ENCODE peak calls at places on chromosomes 6 and 20, in ten cellular contexts. I is H4; D is activated CD8-positive, alpha-beta memory T cell treated with anti-CD3 and anti-CD28 coated beads for 1 hour; V is iris pigment epithelial cell; Q is NCI-H1105; Y is DMS153; A is brain microvascular endothelial cell; J is retinal pigment epithelial cell; B is KG1; Z is HEK293T. S is an unnamed sample.
A peak's percentile ranks its signal among the peaks of the same experiment; 100 is the strongest.

GRCh38 chr6:135258970-135259369 is 77.9 kb downstream of the MYB start:
- DNase-seq in I (no peak), D (no peak), V (no peak), Q (no peak), Y (no peak), A (no peak), J (no peak), B (no peak), Z (no peak), S (no peak)

GRCh38 chr6:168439791-168440491 is 1.0 kb upstream of the SMOC2 start:
- DNase-seq in I (no peak), D (no peak), V (no peak), Q (no peak), Y (no peak), A (no peak), J (no peak), B (no peak), Z (no peak), S (no peak)

GRCh38 chr6:100175814-100176275 is 181.8 kb upstream of the MCHR2 start:
- DNase-seq in I (peak; percentile 88), D (no peak), V (peak; percentile 94), Q (no peak), Y (no peak), A (peak; percentile 66), J (peak; percentile 89), B (no peak), Z (no peak), S (no peak)

GRCh38 chr20:24966317-24967012 is 17.4 kb downstream of the CST7 start:
- DNase-seq in I (no peak), D (no peak), V (no peak), Q (no peak), Y (no peak), A (no peak), J (no peak), B (no peak), Z (no peak), S (no peak)

GRCh38 chr6:122715725-122716124 is 63.8 kb upstream of the FABP7 start:
- DNase-seq in I (no peak), D (no peak), V (peak; percentile 65), Q (no peak), Y (no peak), A (peak; percentile 38), J (no peak), B (no peak), Z (no peak), S (no peak)

GRCh38 chr6:108798672-108799355 is 49.4 kb upstream of the ARMC2 start:
- DNase-seq in I (no peak), D (peak; percentile 29), V (no peak), Q (no peak), Y (no peak), A (no peak), J (no peak), B (peak; percentile 38), Z (no peak), S (no peak)

GRCh38 chr20:60116128-60116909 is 158.1 kb downstream of the CDH26 start:
- DNase-seq in I (no peak), D (no peak), V (no peak), Q (no peak), Y (no peak), A (no peak), J (no peak), B (no peak), Z (no peak), S (no peak)

GRCh38 chr6:36025260-36025931 is 955 bp upstream of the SLC26A8 start:
- DNase-seq in I (no peak), D (no peak), V (peak; percentile 38), Q (no peak), Y (no peak), A (no peak), J (no peak), B (no peak), Z (no peak), S (no peak)

GRCh38 chr6:22754111-22754510 is 184.7 kb downstream of the HDGFL1 start:
- DNase-seq in I (no peak), D (no peak), V (peak; percentile 78), Q (no peak), Y (no peak), A (peak; percentile 47), J (no peak), B (no peak), Z (no peak), S (no peak)

GRCh38 chr20:25259788-25260254 is 11.9 kb downstream of the PYGB start:
- DNase-seq in I (no peak), D (no peak), V (no peak), Q (no peak), Y (no peak), A (no peak), J (no peak), B (no peak), Z (no peak), S (no peak)

GRCh38 chr6:87682310-87682709 is 19.7 kb downstream of the AKIRIN2 start:
- DNase-seq in I (no peak), D (no peak), V (no peak), Q (no peak), Y (no peak), A (no peak), J (no peak), B (no peak), Z (no peak), S (no peak)

GRCh38 chr6:158293122-158293521 is 19.1 kb upstream of the TULP4 start:
- DNase-seq in I (no peak), D (no peak), V (no peak), Q (no peak), Y (no peak), A (no peak), J (no peak), B (no peak), Z (no peak), S (no peak)

S was measured in NCI-H1436.